ENCODE peak calls at places on chromosomes 1 and 21, in six cellular contexts. L is K562, S is HCT116, Y is SK-N-SH, W is HepG2, V is H1. O is an unnamed sample.

GRCh38 chr1:169462385-169462784 is 23.4 kb downstream of the SLC19A2 start:
- DNase-seq in L (no peak), S (no peak), Y (no peak), W (no peak), V (no peak), O (no peak)

GRCh38 chr1:66478116-66478515 is 55.8 kb upstream of the SGIP1 start:
- DNase-seq in L (no peak), S (no peak), Y (no peak), W (no peak), V (no peak), O (no peak)

GRCh38 chr1:167161242-167161641 is 59.4 kb upstream of the POU2F1 start:
- DNase-seq in L (no peak), S (peak), Y (no peak), W (no peak), V (no peak), O (no peak)

GRCh38 chr1:243963566-243963965 is 87.5 kb upstream of the ZBTB18 start:
- DNase-seq in L (no peak), S (no peak), Y (no peak), W (no peak), V (no peak), O (no peak)

GRCh38 chr1:51697160-51697559 is 80.3 kb downstream of the OSBPL9 start:
- DNase-seq in L (no peak), S (no peak), Y (no peak), W (no peak), V (no peak), O (no peak)

GRCh38 chr1:183124259-183124658 is 61.8 kb upstream of the LAMC2 start:
- DNase-seq in L (no peak), S (no peak), Y (peak), W (no peak), V (no peak), O (no peak)

GRCh38 chr1:190373705-190374336 is 103.8 kb downstream of the BRINP3 start:
- DNase-seq in L (no peak), S (peak), Y (peak), W (peak), V (no peak), O (peak)

GRCh38 chr21:45550552-45551210 is 8.4 kb upstream of the SLC19A1 start:
- DNase-seq in L (no peak), S (no peak), Y (no peak), W (no peak), V (no peak), O (no peak)

GRCh38 chr1:219159946-219160645 is 13.6 kb upstream of the LYPLAL1 start:
- DNase-seq in L (no peak), S (no peak), Y (no peak), W (no peak), V (no peak), O (no peak)

GRCh38 chr1:225114354-225114995 is 185.0 kb downstream of the DNAH14 start:
- DNase-seq in L (no peak), S (no peak), Y (no peak), W (no peak), V (no peak), O (no peak)

GRCh38 chr21:38938343-38938742 is 132.6 kb downstream of the ETS2 start:
- DNase-seq in L (no peak), S (no peak), Y (peak), W (no peak), V (no peak), O (no peak)

GRCh38 chr1:197619008-197619640 is 156.2 kb downstream of the DENND1B start:
- DNase-seq in L (no peak), S (peak), Y (no peak), W (peak), V (no peak), O (peak)

GRCh38 chr1:163410073-163410522 is 88.3 kb downstream of the NUF2 start:
- DNase-seq in L (peak), S (peak), Y (peak), W (peak), V (peak), O (peak)

GRCh38 chr1:77824694-77825355 is 45.4 kb downstream of the MIGA1 start:
- DNase-seq in L (no peak), S (no peak), Y (no peak), W (no peak), V (no peak), O (no peak)

GRCh38 chr1:77828098-77828497 is 48.6 kb downstream of the MIGA1 start:
- DNase-seq in L (no peak), S (no peak), Y (no peak), W (no peak), V (no peak), O (no peak)

GRCh38 chr1:77825356-77825709 is 45.9 kb downstream of the MIGA1 start:
- DNase-seq in L (no peak), S (peak), Y (no peak), W (peak), V (no peak), O (peak)

GRCh38 chr1:77820121-77820520 is 40.7 kb downstream of the MIGA1 start:
- DNase-seq in L (no peak), S (no peak), Y (no peak), W (no peak), V (no peak), O (no peak)

DNA sequence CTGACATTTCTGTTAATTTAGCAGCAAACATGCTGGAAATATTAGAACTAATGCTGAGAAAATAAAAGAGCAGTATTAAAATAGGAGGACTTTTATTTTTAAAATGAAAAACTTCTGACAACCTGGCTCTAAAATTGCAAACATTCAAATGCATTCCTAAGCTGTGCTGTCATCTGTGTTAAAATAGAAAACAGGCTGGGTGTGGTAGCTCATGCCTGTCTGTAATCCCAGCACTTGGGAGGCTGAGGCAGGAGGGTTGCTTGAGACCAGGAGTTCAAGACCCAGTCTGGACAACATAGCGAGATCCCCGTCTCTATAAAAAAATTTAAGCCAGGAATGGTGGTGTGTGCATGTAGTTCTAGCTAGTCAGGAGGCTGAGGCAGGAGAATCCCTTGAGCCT is 44.6 kb downstream of the MIGA1 start:
- DNase-seq in L (no peak), S (peak), Y (no peak), W (peak), V (no peak), O (peak)
- TF ChIP-seq JUND in L (no peak), S (no peak), Y (peak), W (no peak), V (no peak), O (no peak)

DNA sequence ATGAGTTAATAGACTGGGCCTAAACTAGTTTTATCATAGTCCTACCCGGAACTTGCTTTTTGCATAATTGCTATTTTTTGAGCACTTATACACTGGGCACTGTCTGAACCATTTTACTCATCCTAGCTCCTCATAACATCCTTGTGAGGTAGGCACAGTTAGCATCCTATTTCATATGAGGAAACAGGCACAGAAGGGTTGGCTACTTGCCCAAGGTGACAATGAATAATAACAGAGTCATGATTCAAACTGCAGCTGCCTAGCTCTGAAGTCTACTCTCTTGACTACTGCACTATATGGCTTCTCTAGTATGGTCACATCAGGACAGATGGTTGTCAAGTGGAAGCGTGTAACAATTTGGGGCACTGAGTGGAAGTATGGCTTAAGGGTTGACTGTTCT is 18.2 kb upstream of the RC3H1 start:
- DNase-seq in L (no peak), S (peak), Y (no peak), W (no peak), V (no peak), O (peak)
- TF ChIP-seq JUND in L (no peak), S (peak), Y (peak), W (no peak), V (no peak), O (no peak)

GRCh38 chr1:204923626-204924012 is 53.0 kb downstream of the NFASC start:
- DNase-seq in L (no peak), S (no peak), Y (no peak), W (no peak), V (no peak), O (no peak)

GRCh38 chr1:204927673-204928641 is 57.3 kb downstream of the NFASC start:
- DNase-seq in L (peak), S (no peak), Y (no peak), W (no peak), V (no peak), O (no peak)

GRCh38 chr1:204923209-204923608 is 52.5 kb downstream of the NFASC start:
- DNase-seq in L (no peak), S (no peak), Y (no peak), W (no peak), V (no peak), O (no peak)

GRCh38 chr1:204924013-204924759 is 53.5 kb downstream of the NFASC start:
- DNase-seq in L (no peak), S (no peak), Y (no peak), W (peak), V (peak), O (peak)

GRCh38 chr1:204925701-204926100 is 55.0 kb downstream of the NFASC start:
- DNase-seq in L (no peak), S (no peak), Y (no peak), W (no peak), V (no peak), O (no peak)
- TF ChIP-seq JUND in L (no peak), S (no peak), Y (no peak), W (no peak), V (no peak), O (no peak)

GRCh38 chr1:165222580-165222979 is 133.9 kb downstream of the LMX1A start:
- DNase-seq in L (no peak), S (no peak), Y (no peak), W (no peak), V (no peak), O (no peak)

GRCh38 chr1:165215676-165216075 is 140.8 kb downstream of the LMX1A start:
- DNase-seq in L (no peak), S (no peak), Y (no peak), W (no peak), V (no peak), O (no peak)

GRCh38 chr1:165216254-165216653 is 140.3 kb downstream of the LMX1A start:
- DNase-seq in L (no peak), S (no peak), Y (no peak), W (no peak), V (no peak), O (no peak)

GRCh38 chr1:165217958-165218357 is 138.6 kb downstream of the LMX1A start:
- DNase-seq in L (no peak), S (no peak), Y (no peak), W (no peak), V (no peak), O (no peak)

GRCh38 chr1:165218666-165219065 is 137.8 kb downstream of the LMX1A start:
- DNase-seq in L (no peak), S (no peak), Y (no peak), W (no peak), V (no peak), O (peak)
- TF ChIP-seq JUND in L (no peak), S (no peak), Y (no peak), W (no peak), V (no peak), O (no peak)

DNA sequence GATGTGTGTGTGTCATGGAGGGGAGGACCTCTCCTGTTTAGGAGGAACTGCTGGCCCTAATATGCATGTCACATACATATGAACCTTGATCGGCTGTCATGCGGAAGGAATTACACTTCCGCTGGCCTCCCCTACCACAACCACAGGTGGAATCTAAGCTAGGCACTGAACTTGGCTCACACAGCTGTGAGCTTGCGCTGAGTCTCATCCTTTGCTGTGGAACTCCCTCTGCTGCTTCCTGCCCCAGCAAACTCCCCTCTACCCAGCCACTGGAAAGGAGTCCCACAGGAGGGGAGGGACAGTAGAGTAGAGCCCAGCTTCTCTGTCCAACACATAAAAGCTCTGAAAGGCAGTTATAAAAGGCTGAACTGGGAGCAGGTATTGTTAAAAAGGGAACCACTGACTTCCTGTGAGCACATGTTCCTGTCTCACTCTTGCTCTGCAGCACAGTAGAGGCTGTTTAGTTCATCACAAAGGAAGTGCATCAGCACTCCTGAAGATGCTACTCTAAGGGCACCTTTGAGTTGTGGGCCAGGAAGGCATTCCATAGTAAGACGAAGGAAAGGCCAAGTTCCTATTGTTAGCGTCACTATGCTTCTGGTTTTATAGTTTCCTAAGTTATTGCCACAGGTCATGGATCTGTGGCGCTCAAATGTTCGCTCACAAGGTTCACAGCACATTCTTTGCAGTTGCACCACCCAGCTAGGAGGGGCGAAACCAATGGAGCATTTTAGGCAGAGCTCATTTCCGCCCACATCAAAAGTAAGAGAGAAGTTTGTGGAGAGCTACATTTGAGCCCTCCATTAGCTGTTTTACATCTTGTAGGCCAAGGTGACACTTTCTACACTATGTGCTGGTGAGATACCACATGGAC is 17.7 kb upstream of the PTPRC start:
- DNase-seq in L (no peak), S (no peak), Y (no peak), W (no peak), V (no peak), O (no peak)
- TF ChIP-seq JUND in L (no peak), S (no peak), Y (no peak), W (no peak), V (no peak), O (no peak)

GRCh38 chr1:24417681-24418080 is 2.1 kb downstream of the NIPAL3 start:
- DNase-seq in L (no peak), S (no peak), Y (no peak), W (no peak), V (no peak), O (peak)

GRCh38 chr1:24415334-24415909 is at the start of gene NIPAL3:
- DNase-seq in L (peak), S (peak), Y (peak), W (peak), V (peak), O (peak)

GRCh38 chr1:24414884-24415333 is 693 bp upstream of the NIPAL3 start:
- DNase-seq in L (no peak), S (no peak), Y (no peak), W (peak), V (no peak), O (no peak)

GRCh38 chr1:24415910-24416665 is 486 bp downstream of the NIPAL3 start:
- DNase-seq in L (peak), S (no peak), Y (peak), W (no peak), V (no peak), O (no peak)

DNA sequence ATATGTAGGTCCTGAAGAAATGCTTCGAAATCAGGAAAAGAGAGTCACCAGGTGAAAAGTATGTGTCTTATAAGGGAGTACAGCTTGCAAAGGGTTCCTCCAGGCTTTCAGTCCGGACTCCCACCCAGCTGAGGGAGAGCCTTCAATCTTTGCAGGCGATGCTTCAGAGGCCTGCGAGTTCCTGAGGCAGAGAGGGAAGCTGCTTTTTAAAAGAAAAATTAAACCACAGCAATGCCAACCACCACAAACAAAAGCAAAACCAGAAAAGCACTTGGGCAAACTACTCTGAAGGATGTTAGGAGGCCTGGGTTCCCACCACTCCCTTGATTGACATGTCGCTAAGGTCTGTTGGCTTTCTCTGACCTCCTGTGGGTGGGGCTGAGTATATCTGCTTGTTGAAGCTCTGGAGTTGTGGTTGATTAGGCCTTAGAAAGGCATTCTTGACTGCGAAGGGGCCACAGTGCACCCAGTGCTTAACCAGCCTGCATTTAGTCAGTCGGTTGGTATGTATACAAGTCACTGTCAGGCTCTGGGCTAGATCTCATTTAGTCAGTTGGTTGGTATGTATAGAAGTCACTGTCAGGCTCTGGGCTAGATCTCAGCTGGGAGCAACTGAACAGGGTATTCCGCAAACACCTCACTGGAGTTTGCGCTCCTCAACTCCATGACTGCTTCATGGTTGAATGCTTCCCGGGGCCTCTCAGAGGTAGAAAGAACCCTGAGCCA is 1.2 kb downstream of the NIPAL3 start:
- DNase-seq in L (peak), S (no peak), Y (no peak), W (peak), V (no peak), O (peak)
- TF ChIP-seq JUND in L (peak), S (no peak), Y (peak), W (no peak), V (no peak), O (no peak)

GRCh38 chr1:228903573-228904122 is 168.4 kb downstream of the RHOU start:
- DNase-seq in L (no peak), S (no peak), Y (no peak), W (no peak), V (no peak), O (no peak)
- TF ChIP-seq JUND in L (no peak), S (no peak), Y (no peak), W (no peak), V (no peak), O (no peak)

DNA sequence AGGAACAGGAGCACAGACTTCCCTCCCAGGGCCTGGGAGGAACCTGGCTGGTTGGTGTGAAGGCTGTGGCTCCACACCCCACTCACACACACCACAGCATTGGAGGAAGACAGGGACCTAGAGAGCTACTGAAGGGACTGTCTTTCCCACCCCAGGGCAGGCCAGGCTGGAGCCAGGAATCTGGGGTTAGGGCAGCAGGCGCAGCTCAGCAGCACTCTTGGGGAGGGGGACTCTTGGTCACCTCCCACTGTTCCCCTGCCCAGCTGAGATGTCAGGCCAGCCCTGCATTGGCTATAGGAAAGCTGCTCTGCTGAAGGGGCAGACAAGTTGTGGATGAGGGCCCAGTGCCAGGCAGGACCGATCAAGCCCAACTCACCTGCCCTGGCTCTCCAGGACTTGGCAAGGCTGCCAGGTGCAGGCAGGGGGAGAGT is 1.6 kb upstream of the PLEKHA6 start:
- DNase-seq in L (no peak), S (no peak), Y (no peak), W (no peak), V (no peak), O (no peak)
- TF ChIP-seq JUND in L (no peak), S (no peak), Y (no peak), W (no peak), V (no peak), O (no peak)

O was measured in T47D.